ENCODE peak calls at places on chromosomes 3 and 15, in five cellular contexts. A is mesenchymal stem cell, H is fibroblast of lung, I is A549, X is H9. G is an unnamed sample. For H3K4me1, the result is how much of the 10 kb centered on the place peaks cover.

GRCh38 chr3:12194669-12195161 is 36.0 kb upstream of the TIMP4 start:
- DNase-seq in H (peak), X (peak), A (peak), I (peak), G (no peak)

GRCh38 chr15:59399465-59400102 is 26.9 kb upstream of the MYO1E start:
- DNase-seq in H (no peak), I (no peak), X (no peak), A (no peak), G (no peak)

GRCh38 chr3:22263042-22263441 is 512.0 kb upstream of the ZNF385D start:
- DNase-seq in A (peak), X (no peak), H (peak), I (no peak), G (peak)

GRCh38 chr3:58667229-58667628 is 655 bp upstream of the FAM3D start:
- DNase-seq in I (no peak), A (no peak), X (no peak), H (no peak), G (no peak)

GRCh38 chr15:41980654-41981323 is 8.4 kb upstream of the EHD4 start:
- DNase-seq in I (no peak), A (no peak), H (no peak), X (no peak), G (no peak)

GRCh38 chr3:56753206-56753605 is 48.5 kb downstream of the ARHGEF3 start:
- DNase-seq in H (peak), X (no peak), A (peak), I (no peak), G (peak)

GRCh38 chr3:159245871-159246270 is 444.0 kb downstream of the MFSD1 start:
- DNase-seq in H (peak), A (no peak), I (no peak), X (no peak), G (peak)

GRCh38 chr3:159839561-159840379 is 148.9 kb upstream of the IL12A start:
- DNase-seq in A (peak), H (peak), I (no peak), X (peak), G (peak)

GRCh38 chr15:36726224-36726623 is 146.8 kb downstream of the CDIN1 start:
- DNase-seq in X (no peak), H (no peak), I (no peak), A (no peak), G (no peak)

GRCh38 chr15:78767331-78767951 is 43.8 kb downstream of the ADAMTS7 start:
- DNase-seq in H (no peak), A (no peak), I (no peak), X (no peak), G (no peak)

GRCh38 chr3:117350386-117350785 is 640.8 kb downstream of the TUSC7 start:
- DNase-seq in I (no peak), A (no peak), X (no peak), H (no peak), G (no peak)

GRCh38 chr15:74817370-74817737 is 4.7 kb downstream of the LMAN1L start:
- DNase-seq in I (no peak), X (peak), A (peak), H (peak), G (no peak)

GRCh38 chr3:142000341-142000870 is 124.0 kb downstream of the ATP1B3 start:
- DNase-seq in A (no peak), H (peak), I (no peak), X (no peak), G (peak)

GRCh38 chr3:3200632-3201212 is 21.2 kb upstream of the CRBN start:
- DNase-seq in A (peak), X (peak), H (peak), I (peak), G (peak)

GRCh38 chr3:3192481-3192764 is 12.9 kb upstream of the CRBN start:
- DNase-seq in A (no peak), I (no peak), X (no peak), H (no peak), G (no peak)

GRCh38 chr3:3191675-3192480 is 12.4 kb upstream of the CRBN start:
- DNase-seq in X (no peak), H (peak), A (peak), I (no peak), G (peak)

GRCh38 chr3:3201584-3201983 is 22.1 kb upstream of the CRBN start:
- DNase-seq in H (no peak), I (no peak), A (no peak), X (no peak), G (no peak)

DNA sequence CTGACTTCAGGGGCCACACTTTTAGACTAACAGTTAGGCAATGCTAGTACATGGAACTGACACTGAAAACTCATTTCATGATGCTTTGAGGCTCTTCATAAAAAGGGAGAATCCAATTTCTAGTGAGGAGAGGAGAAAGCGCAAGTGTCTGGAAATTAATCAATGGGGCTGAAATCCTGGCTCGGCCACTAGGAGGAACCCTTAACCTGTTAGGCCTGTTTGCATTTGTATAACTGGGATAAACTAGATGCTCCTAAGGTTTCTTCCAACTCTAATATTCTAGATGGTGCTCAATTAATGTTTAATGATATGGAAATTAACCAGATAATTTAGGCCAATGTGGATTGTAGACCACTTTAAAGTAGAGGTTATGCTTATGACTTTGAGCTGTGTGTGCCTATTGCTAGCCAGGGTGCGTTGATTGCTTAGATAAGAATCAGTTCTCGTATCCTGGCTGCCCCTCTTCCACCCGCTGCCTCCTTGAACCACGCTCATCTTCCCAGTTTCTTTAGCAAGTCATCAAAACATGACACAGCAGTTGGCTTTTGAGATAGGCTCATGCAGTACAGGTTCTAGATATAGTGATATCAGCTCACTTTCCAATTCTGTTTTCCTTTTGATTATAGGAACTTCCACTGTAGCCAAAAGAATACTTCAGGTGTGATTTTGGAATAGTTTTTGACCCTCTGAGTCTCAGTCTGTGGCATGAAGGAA is 16.8 kb upstream of the CRBN start:
- DNase-seq in H (peak), I (peak), A (peak), X (peak), G (no peak)
- H3K27ac ChIP-seq in H (no peak), I (no peak), A (no peak), X (no peak), G (no peak)

GRCh38 chr15:23877502-23878412 is 190.7 kb upstream of the NDN start:
- DNase-seq in X (peak), A (peak), H (peak), I (peak), G (no peak)

GRCh38 chr15:23881299-23881698 is 194.2 kb upstream of the NDN start:
- DNase-seq in X (no peak), H (no peak), I (no peak), A (no peak), G (no peak)
- H3K4me1 ChIP-seq in X (under half), H (under half), I (under half), A (under half), G (under half)

DNA sequence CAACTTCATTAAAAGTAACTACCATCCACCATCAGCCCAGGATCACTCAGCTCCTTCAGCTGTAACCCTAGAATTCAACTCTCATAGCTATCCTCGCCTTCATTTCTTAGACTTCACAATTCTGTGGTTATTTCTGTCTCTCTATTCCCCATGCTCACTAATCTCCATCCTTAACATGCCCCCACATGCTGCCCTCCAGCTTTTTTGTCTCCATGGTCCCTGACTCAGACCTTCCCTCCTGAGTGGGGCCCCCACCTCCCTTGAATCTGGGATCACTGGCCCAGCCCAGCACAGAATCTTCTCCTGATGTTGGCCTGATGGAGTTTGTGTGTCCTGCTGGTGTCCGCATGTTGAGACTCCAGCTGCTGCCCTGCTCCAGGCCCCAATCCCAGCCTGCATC is 41.7 kb downstream of the CHST14 start:
- DNase-seq in I (no peak), X (no peak), H (no peak), A (no peak), G (no peak)
- H3K4me2 ChIP-seq in I (peak), X (peak), H (no peak), A (no peak), G (no peak)

GRCh38 chr15:40040293-40040635 is 1.3 kb upstream of the SRP14 start:
- DNase-seq in I (no peak), X (no peak), A (no peak), H (no peak), G (no peak)
- H3K27ac ChIP-seq in I (no peak), X (no peak), A (no peak), H (no peak), G (no peak)

DNA sequence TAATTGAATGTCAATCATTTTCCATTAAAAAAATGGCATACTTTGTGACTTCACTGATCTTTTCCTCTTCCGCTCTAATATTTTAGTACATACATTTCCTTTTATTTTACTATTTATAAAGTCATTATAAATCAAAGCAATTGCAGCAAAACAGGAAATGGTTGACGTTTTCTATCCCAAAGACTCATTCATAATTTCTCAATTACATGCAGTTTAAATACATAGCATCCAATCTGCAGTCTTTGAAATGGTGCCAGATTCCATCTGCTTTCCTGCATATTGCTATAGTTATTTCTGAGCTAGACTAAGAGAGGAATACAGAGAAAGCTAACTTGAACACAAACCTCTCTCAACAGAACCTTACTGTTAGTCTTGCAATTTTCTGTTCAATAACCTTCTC is 179.8 kb downstream of the ZPLD1 start:
- DNase-seq in H (no peak), A (no peak), X (no peak), I (no peak), G (no peak)
- H3K4me1 ChIP-seq in H (under half), A (under half), X (under half), I (under half), G (under half)

GRCh38 chr3:128180446-128180845 is 27.2 kb downstream of the EEFSEC start:
- DNase-seq in I (no peak), H (no peak), X (no peak), A (no peak), G (no peak)

GRCh38 chr3:128180913-128181312 is 27.6 kb downstream of the EEFSEC start:
- DNase-seq in H (no peak), A (no peak), I (no peak), X (no peak), G (no peak)

GRCh38 chr3:128178782-128179473 is 25.6 kb downstream of the EEFSEC start:
- DNase-seq in X (no peak), I (no peak), H (no peak), A (no peak), G (no peak)

GRCh38 chr3:128177865-128178264 is 24.6 kb downstream of the EEFSEC start:
- DNase-seq in X (no peak), A (no peak), H (no peak), I (no peak), G (no peak)

GRCh38 chr3:128179474-128179819 is 26.2 kb downstream of the EEFSEC start:
- DNase-seq in X (no peak), A (no peak), I (no peak), H (no peak), G (no peak)
- H3K4me2 ChIP-seq in X (no peak), A (no peak), I (no peak), H (peak), G (no peak)

GRCh38 chr3:47643092-47643491 is 64.4 kb upstream of the CSPG5 start:
- DNase-seq in A (no peak), X (no peak), H (no peak), I (no peak), G (no peak)
- H3K27ac ChIP-seq in A (no peak), X (no peak), H (no peak), I (no peak), G (no peak)

DNA sequence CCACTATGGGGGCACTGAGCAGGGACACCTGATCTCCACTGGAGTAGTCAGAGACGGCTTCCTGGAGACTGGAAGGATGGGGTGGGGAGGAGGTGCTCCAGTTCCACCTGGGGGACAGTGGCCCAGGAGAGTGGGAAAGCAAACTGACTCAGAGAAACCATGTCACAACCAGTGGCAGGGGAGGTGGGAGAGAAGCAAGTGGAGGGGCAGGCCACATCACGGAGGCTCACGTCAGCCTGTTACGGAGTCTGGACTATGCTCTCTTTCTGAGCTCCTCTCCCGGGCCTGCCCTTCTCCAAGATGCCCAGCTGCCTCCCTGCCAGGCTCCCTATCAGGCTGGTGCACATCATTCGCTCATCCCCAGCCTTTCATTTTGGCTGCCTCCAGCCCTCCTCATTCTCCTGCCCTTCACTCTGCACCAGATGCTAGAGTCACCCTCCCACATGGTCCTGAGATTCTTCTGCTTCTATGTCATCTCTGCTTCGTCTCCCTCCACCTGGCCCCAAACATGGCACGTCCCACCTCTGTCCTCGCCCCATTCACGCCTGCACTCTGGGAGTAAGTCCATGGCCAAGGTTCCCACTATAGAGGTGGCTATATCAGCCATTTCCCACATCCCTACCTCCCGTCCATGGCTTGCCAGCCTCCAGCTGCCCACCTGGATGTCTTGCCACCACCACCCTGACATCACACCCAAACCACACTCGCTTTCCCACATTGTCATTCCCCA is 100.3 kb downstream of the ADCY5 start:
- DNase-seq in H (no peak), A (no peak), I (no peak), X (no peak), G (no peak)
- H3K4me1 ChIP-seq in H (under half), A (under half), I (under half), X (under half), G (under half)

GRCh38 chr3:49260711-49261357 is 16.2 kb downstream of the C3orf62 start:
- DNase-seq in H (no peak), I (no peak), X (no peak), A (peak), G (no peak)
- H3K4me2 ChIP-seq in H (no peak), I (peak), X (no peak), A (no peak), G (no peak)

GRCh38 chr3:133472242-133472641 is 72.4 kb downstream of the BFSP2 start:
- DNase-seq in I (peak), H (peak), X (peak), A (peak), G (no peak)
- H3K27ac ChIP-seq in I (no peak), H (no peak), X (no peak), A (no peak), G (no peak)